ENCODE peak calls at places on chromosome 1, in seven cellular contexts. One of them, this sample, is unnamed.
A peak's percentile ranks its signal among the peaks of the same experiment; 100 is the strongest.

GRCh38 chr1:91557826-91558225 is 57.2 kb downstream of the CDC7 start:
- DNase-seq in HT1080: no peak
- DNase-seq in nephron progenitor cell: no peak
- DNase-seq in COLO829: no peak
- DNase-seq in stimulated activated CD4-positive, alpha-beta T cell treated with anti-CD3 and anti-CD28 coated beads, Interleukin-1b, Interleukin-23, amount 100 ng/mL, for 24 hours: no peak
- DNase-seq in neural crest cell: no peak
- DNase-seq in HT-29: no peak
- DNase-seq in this sample: no peak

GRCh38 chr1:17718136-17718535 is 37.0 kb upstream of the ACTL8 start:
- DNase-seq in HT1080: no peak
- DNase-seq in nephron progenitor cell: no peak
- DNase-seq in COLO829: no peak
- DNase-seq in stimulated activated CD4-positive, alpha-beta T cell treated with anti-CD3 and anti-CD28 coated beads, Interleukin-1b, Interleukin-23, amount 100 ng/mL, for 24 hours: no peak
- DNase-seq in neural crest cell: no peak
- DNase-seq in HT-29: no peak
- DNase-seq in this sample: no peak

GRCh38 chr1:186479162-186479561 is 18.2 kb upstream of the PDC start:
- DNase-seq in HT1080: no peak
- DNase-seq in nephron progenitor cell: no peak
- DNase-seq in COLO829: no peak
- DNase-seq in stimulated activated CD4-positive, alpha-beta T cell treated with anti-CD3 and anti-CD28 coated beads, Interleukin-1b, Interleukin-23, amount 100 ng/mL, for 24 hours: no peak
- DNase-seq in neural crest cell: no peak
- DNase-seq in HT-29: no peak
- DNase-seq in this sample: no peak

GRCh38 chr1:47755368-47755990 is 241.7 kb downstream of the TRABD2B start:
- DNase-seq in HT1080: no peak
- DNase-seq in nephron progenitor cell: peak; percentile 65
- DNase-seq in COLO829: no peak
- DNase-seq in stimulated activated CD4-positive, alpha-beta T cell treated with anti-CD3 and anti-CD28 coated beads, Interleukin-1b, Interleukin-23, amount 100 ng/mL, for 24 hours: peak; percentile 39
- DNase-seq in neural crest cell: peak; percentile 16
- DNase-seq in HT-29: peak; percentile 51
- DNase-seq in this sample: peak; percentile 72

GRCh38 chr1:117656202-117656641 is 50.4 kb downstream of the TENT5C start:
- DNase-seq in HT1080: no peak
- DNase-seq in nephron progenitor cell: no peak
- DNase-seq in COLO829: no peak
- DNase-seq in stimulated activated CD4-positive, alpha-beta T cell treated with anti-CD3 and anti-CD28 coated beads, Interleukin-1b, Interleukin-23, amount 100 ng/mL, for 24 hours: peak; percentile 68
- DNase-seq in neural crest cell: no peak
- DNase-seq in HT-29: no peak
- DNase-seq in this sample: no peak

GRCh38 chr1:245742891-245743290 is 588.1 kb downstream of the KIF26B start:
- DNase-seq in HT1080: peak; percentile 13
- DNase-seq in nephron progenitor cell: peak; percentile 50
- DNase-seq in COLO829: no peak
- DNase-seq in stimulated activated CD4-positive, alpha-beta T cell treated with anti-CD3 and anti-CD28 coated beads, Interleukin-1b, Interleukin-23, amount 100 ng/mL, for 24 hours: no peak
- DNase-seq in neural crest cell: no peak
- DNase-seq in HT-29: no peak
- DNase-seq in this sample: no peak

GRCh38 chr1:1419812-1420653 is 1.0 kb downstream of the ANKRD65 start:
- DNase-seq in HT1080: no peak
- DNase-seq in nephron progenitor cell: peak; percentile 37
- DNase-seq in COLO829: no peak
- DNase-seq in stimulated activated CD4-positive, alpha-beta T cell treated with anti-CD3 and anti-CD28 coated beads, Interleukin-1b, Interleukin-23, amount 100 ng/mL, for 24 hours: no peak
- DNase-seq in neural crest cell: no peak
- DNase-seq in HT-29: no peak
- DNase-seq in this sample: peak; percentile 67

GRCh38 chr1:37931148-37931492 is 15.7 kb downstream of the INPP5B start:
- DNase-seq in HT1080: no peak
- DNase-seq in nephron progenitor cell: no peak
- DNase-seq in COLO829: no peak
- DNase-seq in stimulated activated CD4-positive, alpha-beta T cell treated with anti-CD3 and anti-CD28 coated beads, Interleukin-1b, Interleukin-23, amount 100 ng/mL, for 24 hours: no peak
- DNase-seq in neural crest cell: no peak
- DNase-seq in HT-29: peak; percentile 36
- DNase-seq in this sample: no peak

GRCh38 chr1:31691951-31692350 is 11.9 kb downstream of the COL16A1 start:
- DNase-seq in HT1080: no peak
- DNase-seq in nephron progenitor cell: no peak
- DNase-seq in COLO829: no peak
- DNase-seq in stimulated activated CD4-positive, alpha-beta T cell treated with anti-CD3 and anti-CD28 coated beads, Interleukin-1b, Interleukin-23, amount 100 ng/mL, for 24 hours: no peak
- DNase-seq in neural crest cell: no peak
- DNase-seq in HT-29: no peak
- DNase-seq in this sample: no peak

GRCh38 chr1:228944991-228945390 is 209.7 kb downstream of the RHOU start:
- DNase-seq in HT1080: no peak
- DNase-seq in nephron progenitor cell: no peak
- DNase-seq in COLO829: peak; percentile 98
- DNase-seq in stimulated activated CD4-positive, alpha-beta T cell treated with anti-CD3 and anti-CD28 coated beads, Interleukin-1b, Interleukin-23, amount 100 ng/mL, for 24 hours: no peak
- DNase-seq in neural crest cell: no peak
- DNase-seq in HT-29: no peak
- DNase-seq in this sample: no peak

GRCh38 chr1:116356673-116357072 is 16.4 kb upstream of the ATP1A1 start:
- DNase-seq in HT1080: peak; percentile 72
- DNase-seq in nephron progenitor cell: no peak
- DNase-seq in COLO829: no peak
- DNase-seq in stimulated activated CD4-positive, alpha-beta T cell treated with anti-CD3 and anti-CD28 coated beads, Interleukin-1b, Interleukin-23, amount 100 ng/mL, for 24 hours: no peak
- DNase-seq in neural crest cell: no peak
- DNase-seq in HT-29: no peak
- DNase-seq in this sample: no peak

GRCh38 chr1:14849038-14849437 is 250.6 kb downstream of the KAZN start:
- DNase-seq in HT1080: no peak
- DNase-seq in nephron progenitor cell: no peak
- DNase-seq in COLO829: no peak
- DNase-seq in stimulated activated CD4-positive, alpha-beta T cell treated with anti-CD3 and anti-CD28 coated beads, Interleukin-1b, Interleukin-23, amount 100 ng/mL, for 24 hours: no peak
- DNase-seq in neural crest cell: no peak
- DNase-seq in HT-29: no peak
- DNase-seq in this sample: no peak

GRCh38 chr1:113659010-113659409 is 100.3 kb downstream of the PHTF1 start:
- DNase-seq in HT1080: no peak
- DNase-seq in nephron progenitor cell: no peak
- DNase-seq in COLO829: no peak
- DNase-seq in stimulated activated CD4-positive, alpha-beta T cell treated with anti-CD3 and anti-CD28 coated beads, Interleukin-1b, Interleukin-23, amount 100 ng/mL, for 24 hours: no peak
- DNase-seq in neural crest cell: no peak
- DNase-seq in HT-29: peak; percentile 30
- DNase-seq in this sample: no peak

GRCh38 chr1:30757196-30757949 is at the start of gene LAPTM5:
- DNase-seq in HT1080: no peak
- DNase-seq in nephron progenitor cell: no peak
- DNase-seq in COLO829: no peak
- DNase-seq in stimulated activated CD4-positive, alpha-beta T cell treated with anti-CD3 and anti-CD28 coated beads, Interleukin-1b, Interleukin-23, amount 100 ng/mL, for 24 hours: peak; percentile 45
- DNase-seq in neural crest cell: no peak
- DNase-seq in HT-29: no peak
- DNase-seq in this sample: no peak

GRCh38 chr1:4553761-4554160 is 100.6 kb upstream of the AJAP1 start:
- DNase-seq in HT1080: no peak
- DNase-seq in nephron progenitor cell: no peak
- DNase-seq in COLO829: no peak
- DNase-seq in stimulated activated CD4-positive, alpha-beta T cell treated with anti-CD3 and anti-CD28 coated beads, Interleukin-1b, Interleukin-23, amount 100 ng/mL, for 24 hours: no peak
- DNase-seq in neural crest cell: no peak
- DNase-seq in HT-29: no peak
- DNase-seq in this sample: no peak

GRCh38 chr1:8836228-8836627 is 18.8 kb upstream of the RERE start:
- DNase-seq in HT1080: no peak
- DNase-seq in nephron progenitor cell: no peak
- DNase-seq in COLO829: peak; percentile 80
- DNase-seq in stimulated activated CD4-positive, alpha-beta T cell treated with anti-CD3 and anti-CD28 coated beads, Interleukin-1b, Interleukin-23, amount 100 ng/mL, for 24 hours: no peak
- DNase-seq in neural crest cell: no peak
- DNase-seq in HT-29: no peak
- DNase-seq in this sample: no peak

GRCh38 chr1:203136409-203137042 is 9.0 kb downstream of the ADORA1 start:
- DNase-seq in HT1080: no peak
- DNase-seq in nephron progenitor cell: no peak
- DNase-seq in COLO829: no peak
- DNase-seq in stimulated activated CD4-positive, alpha-beta T cell treated with anti-CD3 and anti-CD28 coated beads, Interleukin-1b, Interleukin-23, amount 100 ng/mL, for 24 hours: no peak
- DNase-seq in neural crest cell: no peak
- DNase-seq in HT-29: no peak
- DNase-seq in this sample: no peak

GRCh38 chr1:60427701-60428100 is 354.1 kb upstream of the C1orf87 start:
- DNase-seq in HT1080: no peak
- DNase-seq in nephron progenitor cell: no peak
- DNase-seq in COLO829: no peak
- DNase-seq in stimulated activated CD4-positive, alpha-beta T cell treated with anti-CD3 and anti-CD28 coated beads, Interleukin-1b, Interleukin-23, amount 100 ng/mL, for 24 hours: no peak
- DNase-seq in neural crest cell: no peak
- DNase-seq in HT-29: no peak
- DNase-seq in this sample: no peak

GRCh38 chr1:77095231-77095630 is 124.0 kb downstream of the PIGK start:
- DNase-seq in HT1080: no peak
- DNase-seq in nephron progenitor cell: no peak
- DNase-seq in COLO829: no peak
- DNase-seq in stimulated activated CD4-positive, alpha-beta T cell treated with anti-CD3 and anti-CD28 coated beads, Interleukin-1b, Interleukin-23, amount 100 ng/mL, for 24 hours: no peak
- DNase-seq in neural crest cell: no peak
- DNase-seq in HT-29: no peak
- DNase-seq in this sample: no peak

GRCh38 chr1:160837558-160838205 is 25.0 kb downstream of the CD244 start:
- DNase-seq in HT1080: peak; percentile 80
- DNase-seq in nephron progenitor cell: no peak
- DNase-seq in COLO829: peak; percentile 70
- DNase-seq in stimulated activated CD4-positive, alpha-beta T cell treated with anti-CD3 and anti-CD28 coated beads, Interleukin-1b, Interleukin-23, amount 100 ng/mL, for 24 hours: peak; percentile 65
- DNase-seq in neural crest cell: no peak
- DNase-seq in HT-29: peak; percentile 8
- DNase-seq in this sample: no peak

GRCh38 chr1:52002038-52002917 is 11.8 kb upstream of the RAB3B start:
- DNase-seq in HT1080: peak; percentile 83
- DNase-seq in nephron progenitor cell: peak; percentile 64
- DNase-seq in COLO829: peak; percentile 91
- DNase-seq in stimulated activated CD4-positive, alpha-beta T cell treated with anti-CD3 and anti-CD28 coated beads, Interleukin-1b, Interleukin-23, amount 100 ng/mL, for 24 hours: peak; percentile 21
- DNase-seq in neural crest cell: peak; percentile 81
- DNase-seq in HT-29: peak; percentile 97
- DNase-seq in this sample: peak; percentile 58